ENCODE peak calls at places on chromosomes 12 and 14, in nine cellular contexts. One of them, this sample, is unnamed.

GRCh38 chr12:49022558-49023178 is 4.1 kb upstream of the PRKAG1 start:
- DNase-seq in thoracic aorta: no peak
- DNase-seq in smooth muscle cell of the brain vasculature: no peak
- DNase-seq in epithelial cell of esophagus: no peak
- DNase-seq in A549: no peak
- DNase-seq in tibial nerve: no peak
- DNase-seq in uterus: no peak
- DNase-seq in HFFc6: no peak
- DNase-seq in bronchial epithelial cell: no peak
- DNase-seq in this sample: peak; percentile 53

GRCh38 chr14:64759555-64759938 is 55.3 kb downstream of the PLEKHG3 start:
- DNase-seq in epithelial cell of esophagus: no peak
- DNase-seq in smooth muscle cell of the brain vasculature: no peak
- DNase-seq in bronchial epithelial cell: no peak
- DNase-seq in A549: no peak
- DNase-seq in HFFc6: no peak
- DNase-seq in uterus: no peak
- DNase-seq in tibial nerve: no peak
- DNase-seq in thoracic aorta: no peak
- DNase-seq in this sample: no peak

GRCh38 chr12:24719293-24719721 is 229.6 kb downstream of the BCAT1 start:
- DNase-seq in uterus: no peak
- DNase-seq in HFFc6: no peak
- DNase-seq in epithelial cell of esophagus: peak; percentile 76
- DNase-seq in thoracic aorta: no peak
- DNase-seq in bronchial epithelial cell: peak; percentile 87
- DNase-seq in tibial nerve: no peak
- DNase-seq in smooth muscle cell of the brain vasculature: no peak
- DNase-seq in A549: no peak
- DNase-seq in this sample: no peak

GRCh38 chr12:117093918-117094630 is 5.1 kb downstream of the TESC start:
- DNase-seq in HFFc6: no peak
- DNase-seq in epithelial cell of esophagus: no peak
- DNase-seq in smooth muscle cell of the brain vasculature: no peak
- DNase-seq in A549: no peak
- DNase-seq in tibial nerve: no peak
- DNase-seq in uterus: no peak
- DNase-seq in thoracic aorta: no peak
- DNase-seq in bronchial epithelial cell: no peak
- DNase-seq in this sample: no peak

GRCh38 chr14:59474172-59474571 is 9.0 kb upstream of the GPR135 start:
- DNase-seq in bronchial epithelial cell: no peak
- DNase-seq in thoracic aorta: no peak
- DNase-seq in smooth muscle cell of the brain vasculature: no peak
- DNase-seq in tibial nerve: no peak
- DNase-seq in HFFc6: peak; percentile 23
- DNase-seq in epithelial cell of esophagus: no peak
- DNase-seq in A549: no peak
- DNase-seq in uterus: no peak
- DNase-seq in this sample: no peak

GRCh38 chr12:52232916-52233461 is at the start of gene KRT7:
- DNase-seq in uterus: no peak
- DNase-seq in HFFc6: no peak
- DNase-seq in A549: peak; percentile 90
- DNase-seq in smooth muscle cell of the brain vasculature: no peak
- DNase-seq in thoracic aorta: no peak
- DNase-seq in epithelial cell of esophagus: peak; percentile 53
- DNase-seq in bronchial epithelial cell: no peak
- DNase-seq in tibial nerve: no peak
- DNase-seq in this sample: no peak

GRCh38 chr14:75198291-75198933 is 22.0 kb upstream of the TMED10 start:
- DNase-seq in epithelial cell of esophagus: no peak
- DNase-seq in uterus: no peak
- DNase-seq in thoracic aorta: no peak
- DNase-seq in smooth muscle cell of the brain vasculature: no peak
- DNase-seq in bronchial epithelial cell: no peak
- DNase-seq in A549: no peak
- DNase-seq in tibial nerve: no peak
- DNase-seq in HFFc6: no peak
- DNase-seq in this sample: peak; percentile 69

GRCh38 chr12:77923882-77924281 is 93.2 kb downstream of the NAV3 start:
- DNase-seq in A549: no peak
- DNase-seq in uterus: no peak
- DNase-seq in thoracic aorta: no peak
- DNase-seq in bronchial epithelial cell: no peak
- DNase-seq in smooth muscle cell of the brain vasculature: no peak
- DNase-seq in HFFc6: peak; percentile 6
- DNase-seq in tibial nerve: no peak
- DNase-seq in epithelial cell of esophagus: no peak
- DNase-seq in this sample: no peak

GRCh38 chr14:39212034-39212433 is 21.7 kb upstream of the MIA2 start:
- DNase-seq in tibial nerve: no peak
- DNase-seq in uterus: no peak
- DNase-seq in HFFc6: peak; percentile 8
- DNase-seq in bronchial epithelial cell: peak; percentile 41
- DNase-seq in thoracic aorta: no peak
- DNase-seq in A549: no peak
- DNase-seq in epithelial cell of esophagus: peak; percentile 43
- DNase-seq in smooth muscle cell of the brain vasculature: no peak
- DNase-seq in this sample: no peak

GRCh38 chr12:120758798-120759590 is 33.4 kb downstream of the ACADS start:
- DNase-seq in A549: no peak
- DNase-seq in bronchial epithelial cell: no peak
- DNase-seq in uterus: no peak
- DNase-seq in tibial nerve: no peak
- DNase-seq in epithelial cell of esophagus: no peak
- DNase-seq in smooth muscle cell of the brain vasculature: no peak
- DNase-seq in HFFc6: no peak
- DNase-seq in thoracic aorta: no peak
- DNase-seq in this sample: no peak

GRCh38 chr12:24021164-24021502 is 71.7 kb upstream of the SOX5 start:
- DNase-seq in epithelial cell of esophagus: no peak
- DNase-seq in tibial nerve: no peak
- DNase-seq in bronchial epithelial cell: no peak
- DNase-seq in smooth muscle cell of the brain vasculature: no peak
- DNase-seq in uterus: no peak
- DNase-seq in thoracic aorta: no peak
- DNase-seq in A549: no peak
- DNase-seq in HFFc6: no peak
- DNase-seq in this sample: no peak

GRCh38 chr12:3698218-3698974 is 54.5 kb downstream of the CRACR2A start:
- DNase-seq in uterus: no peak
- DNase-seq in epithelial cell of esophagus: peak; percentile 87
- DNase-seq in A549: no peak
- DNase-seq in HFFc6: peak; percentile 94
- DNase-seq in bronchial epithelial cell: peak; percentile 91
- DNase-seq in thoracic aorta: no peak
- DNase-seq in smooth muscle cell of the brain vasculature: peak; percentile 65
- DNase-seq in tibial nerve: no peak
- DNase-seq in this sample: no peak

GRCh38 chr14:50501642-50502041 is 30.7 kb downstream of the MAP4K5 start:
- DNase-seq in HFFc6: peak; percentile 59
- DNase-seq in bronchial epithelial cell: peak; percentile 84
- DNase-seq in A549: peak; percentile 8
- DNase-seq in tibial nerve: no peak
- DNase-seq in smooth muscle cell of the brain vasculature: peak; percentile 4
- DNase-seq in thoracic aorta: no peak
- DNase-seq in epithelial cell of esophagus: peak; percentile 72
- DNase-seq in uterus: no peak
- DNase-seq in this sample: no peak

GRCh38 chr12:85423947-85424346 is 143.9 kb downstream of the ALX1 start:
- DNase-seq in uterus: no peak
- DNase-seq in A549: no peak
- DNase-seq in smooth muscle cell of the brain vasculature: no peak
- DNase-seq in tibial nerve: no peak
- DNase-seq in epithelial cell of esophagus: no peak
- DNase-seq in HFFc6: no peak
- DNase-seq in bronchial epithelial cell: no peak
- DNase-seq in thoracic aorta: no peak
- DNase-seq in this sample: no peak

GRCh38 chr12:119479121-119479561 is 114.4 kb upstream of the TMEM233 start:
- DNase-seq in thoracic aorta: no peak
- DNase-seq in epithelial cell of esophagus: no peak
- DNase-seq in smooth muscle cell of the brain vasculature: no peak
- DNase-seq in bronchial epithelial cell: no peak
- DNase-seq in tibial nerve: no peak
- DNase-seq in HFFc6: no peak
- DNase-seq in A549: no peak
- DNase-seq in uterus: no peak
- DNase-seq in this sample: no peak

GRCh38 chr12:57893460-57894353 is 47.2 kb upstream of the CTDSP2 start:
- DNase-seq in smooth muscle cell of the brain vasculature: peak; percentile 91
- DNase-seq in tibial nerve: peak; percentile 85
- DNase-seq in thoracic aorta: peak; percentile 74
- DNase-seq in A549: no peak
- DNase-seq in uterus: peak; percentile 98
- DNase-seq in bronchial epithelial cell: peak; percentile 16
- DNase-seq in epithelial cell of esophagus: peak; percentile 53
- DNase-seq in HFFc6: peak; percentile 94
- DNase-seq in this sample: peak; percentile 92

GRCh38 chr12:13074396-13075113 is 28.9 kb downstream of the GSG1 start:
- DNase-seq in bronchial epithelial cell: no peak
- DNase-seq in HFFc6: no peak
- DNase-seq in thoracic aorta: no peak
- DNase-seq in smooth muscle cell of the brain vasculature: no peak
- DNase-seq in A549: no peak
- DNase-seq in epithelial cell of esophagus: peak; percentile 25
- DNase-seq in tibial nerve: no peak
- DNase-seq in uterus: no peak
- DNase-seq in this sample: no peak

GRCh38 chr14:100524233-100524932 is 62.8 kb downstream of the BEGAIN start:
- DNase-seq in HFFc6: no peak
- DNase-seq in smooth muscle cell of the brain vasculature: no peak
- DNase-seq in tibial nerve: no peak
- DNase-seq in thoracic aorta: no peak
- DNase-seq in A549: no peak
- DNase-seq in bronchial epithelial cell: no peak
- DNase-seq in uterus: no peak
- DNase-seq in epithelial cell of esophagus: no peak
- DNase-seq in this sample: no peak

GRCh38 chr12:15688202-15688736 is 100.9 kb downstream of the EPS8 start:
- DNase-seq in A549: no peak
- DNase-seq in uterus: no peak
- DNase-seq in tibial nerve: peak; percentile 73
- DNase-seq in HFFc6: no peak
- DNase-seq in epithelial cell of esophagus: no peak
- DNase-seq in smooth muscle cell of the brain vasculature: no peak
- DNase-seq in bronchial epithelial cell: no peak
- DNase-seq in thoracic aorta: no peak
- DNase-seq in this sample: peak; percentile 55

GRCh38 chr12:112466011-112466422 is 47.3 kb downstream of the PTPN11 start:
- DNase-seq in smooth muscle cell of the brain vasculature: no peak
- DNase-seq in tibial nerve: no peak
- DNase-seq in HFFc6: no peak
- DNase-seq in epithelial cell of esophagus: no peak
- DNase-seq in A549: no peak
- DNase-seq in thoracic aorta: no peak
- DNase-seq in uterus: no peak
- DNase-seq in bronchial epithelial cell: no peak
- DNase-seq in this sample: no peak

GRCh38 chr12:14871247-14871646 is 14.4 kb downstream of the MGP start:
- DNase-seq in epithelial cell of esophagus: no peak
- DNase-seq in A549: no peak
- DNase-seq in uterus: no peak
- DNase-seq in bronchial epithelial cell: no peak
- DNase-seq in thoracic aorta: no peak
- DNase-seq in tibial nerve: no peak
- DNase-seq in HFFc6: no peak
- DNase-seq in smooth muscle cell of the brain vasculature: no peak
- DNase-seq in this sample: no peak

GRCh38 chr12:31245822-31246469 is 80.0 kb downstream of the SINHCAF start:
- DNase-seq in HFFc6: no peak
- DNase-seq in uterus: no peak
- DNase-seq in tibial nerve: no peak
- DNase-seq in thoracic aorta: no peak
- DNase-seq in epithelial cell of esophagus: no peak
- DNase-seq in smooth muscle cell of the brain vasculature: no peak
- DNase-seq in A549: no peak
- DNase-seq in bronchial epithelial cell: no peak
- DNase-seq in this sample: no peak

This sample was measured in psoas muscle.